ENCODE peak calls at places on chromosomes 4 and X, in eight cellular contexts. C is HCT116, I is brain microvascular endothelial cell, U is endothelial cell, T is RWPE1, M is lower leg skin, N is progenitor cell of endocrine pancreas, X is psoas muscle. J is an unnamed sample.
A peak's percentile ranks its signal among the peaks of the same experiment; 100 is the strongest.

GRCh38 chrX:53223955-53224859 is 800 bp downstream of the KDM5C start:
- DNase-seq in C (peak; percentile 28), I (peak; percentile 33), U (no peak), T (peak; percentile 78), M (peak; percentile 87), N (peak; percentile 11), X (peak; percentile 67), J (peak; percentile 6)

GRCh38 chr4:136687118-136687517 is 845.2 kb downstream of the PCDH18 start:
- DNase-seq in C (no peak), I (no peak), U (no peak), T (no peak), M (no peak), N (no peak), X (no peak), J (no peak)

GRCh38 chr4:151930372-151930771 is 169.6 kb upstream of the GATB start:
- DNase-seq in C (no peak), I (no peak), U (no peak), T (no peak), M (no peak), N (no peak), X (no peak), J (no peak)

GRCh38 chrX:138845791-138846190 is 134.3 kb upstream of the FGF13 start:
- DNase-seq in C (no peak), I (no peak), U (no peak), T (no peak), M (no peak), N (no peak), X (no peak), J (no peak)

GRCh38 chr4:158826057-158826456 is 57.2 kb downstream of the FNIP2 start:
- DNase-seq in C (no peak), I (no peak), U (no peak), T (no peak), M (no peak), N (no peak), X (no peak), J (no peak)

GRCh38 chr4:80492761-80493160 is 157.2 kb downstream of the CFAP299 start:
- DNase-seq in C (no peak), I (no peak), U (no peak), T (no peak), M (no peak), N (no peak), X (no peak), J (peak; percentile 25)

GRCh38 chr4:177596035-177596434 is 153.8 kb upstream of the AGA start:
- DNase-seq in C (peak; percentile 76), I (peak; percentile 79), U (no peak), T (peak; percentile 85), M (peak; percentile 85), N (no peak), X (peak; percentile 53), J (peak; percentile 62)

GRCh38 chrX:42219231-42219630 is 295.9 kb upstream of the CASK start:
- DNase-seq in C (no peak), I (no peak), U (no peak), T (no peak), M (no peak), N (no peak), X (no peak), J (no peak)

GRCh38 chr4:80438016-80438415 is 102.5 kb downstream of the CFAP299 start:
- DNase-seq in C (no peak), I (no peak), U (no peak), T (no peak), M (no peak), N (no peak), X (no peak), J (no peak)

GRCh38 chr4:945274-946102 is 13.2 kb downstream of the TMEM175 start:
- DNase-seq in C (no peak), I (no peak), U (no peak), T (no peak), M (peak; percentile 70), N (peak; percentile 10), X (peak; percentile 32), J (no peak)

GRCh38 chr4:183182873-183183725 is 84.0 kb downstream of the WWC2 start:
- DNase-seq in C (peak; percentile 70), I (peak; percentile 93), U (peak; percentile 50), T (peak; percentile 57), M (no peak), N (no peak), X (no peak), J (peak; percentile 61)

GRCh38 chrX:79161655-79162054 is 17.2 kb downstream of the GPR174 start:
- DNase-seq in C (no peak), I (no peak), U (no peak), T (no peak), M (no peak), N (no peak), X (no peak), J (no peak)

GRCh38 chr4:7388627-7389026 is 46.1 kb downstream of the PSAPL1 start:
- DNase-seq in C (no peak), I (no peak), U (no peak), T (no peak), M (no peak), N (no peak), X (no peak), J (no peak)

GRCh38 chr4:68865178-68865638 is 49.4 kb downstream of the UGT2B10 start:
- DNase-seq in C (no peak), I (no peak), U (no peak), T (no peak), M (no peak), N (no peak), X (no peak), J (peak; percentile 15)

GRCh38 chr4:155541716-155542115 is 124.9 kb upstream of the GUCY1A1 start:
- DNase-seq in C (no peak), I (no peak), U (no peak), T (no peak), M (no peak), N (no peak), X (no peak), J (no peak)

GRCh38 chrX:69133561-69134542 is 31.4 kb downstream of the PJA1 start:
- DNase-seq in C (peak; percentile 72), I (peak; percentile 55), U (peak; percentile 47), T (peak; percentile 46), M (no peak), N (no peak), X (no peak), J (peak; percentile 70)

GRCh38 chr4:36283912-36284465 is 2.6 kb downstream of the DTHD1 start:
- DNase-seq in C (no peak), I (no peak), U (no peak), T (no peak), M (no peak), N (no peak), X (no peak), J (no peak)

GRCh38 chr4:1113311-1114009 is at the start of gene RNF212:
- DNase-seq in C (no peak), I (no peak), U (peak; percentile 32), T (peak; percentile 6), M (peak; percentile 82), N (no peak), X (peak; percentile 49), J (no peak)

GRCh38 chr4:121707344-121707743 is 10.6 kb upstream of the ANXA5 start:
- DNase-seq in C (no peak), I (no peak), U (no peak), T (no peak), M (no peak), N (no peak), X (no peak), J (no peak)

GRCh38 chr4:24771241-24771640 is 24.1 kb upstream of the SOD3 start:
- DNase-seq in C (no peak), I (no peak), U (no peak), T (no peak), M (no peak), N (no peak), X (no peak), J (no peak)

GRCh38 chr4:24770111-24770584 is 25.2 kb upstream of the SOD3 start:
- DNase-seq in C (peak; percentile 33), I (peak; percentile 95), U (no peak), T (peak; percentile 48), M (no peak), N (no peak), X (no peak), J (peak; percentile 53)

GRCh38 chr4:24768006-24768405 is 27.4 kb upstream of the SOD3 start:
- DNase-seq in C (no peak), I (no peak), U (no peak), T (no peak), M (no peak), N (no peak), X (no peak), J (no peak)

GRCh38 chr4:24765331-24765990 is 29.9 kb upstream of the SOD3 start:
- DNase-seq in C (no peak), I (no peak), U (no peak), T (no peak), M (no peak), N (no peak), X (peak; percentile 50), J (no peak)

DNA sequence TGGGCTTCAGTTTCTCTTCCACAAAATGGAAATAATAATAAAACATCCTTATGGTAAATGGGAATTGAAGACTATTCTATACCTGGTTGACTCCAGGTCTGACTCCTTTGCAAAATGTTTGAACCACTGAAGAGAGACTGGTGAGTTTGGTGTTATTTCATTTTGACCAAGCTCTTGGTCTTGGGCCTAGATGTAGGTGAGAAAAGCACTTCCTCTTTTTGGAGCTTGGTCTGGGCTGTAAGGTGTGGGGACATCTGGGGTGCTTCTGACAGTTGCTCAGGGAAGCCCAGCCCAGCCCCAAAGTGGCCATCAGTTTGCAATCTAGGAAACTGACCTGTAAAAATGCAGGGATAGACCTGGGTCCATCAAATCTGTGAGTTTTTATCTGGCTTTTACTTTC is 26.8 kb upstream of the SOD3 start:
- DNase-seq in C (no peak), I (no peak), U (no peak), T (no peak), M (no peak), N (no peak), X (no peak), J (no peak)
- TF ChIP-seq CTCF in C (no peak), I (no peak), U (no peak), T (no peak), M (no peak), N (no peak), X (no peak), J (no peak)

GRCh38 chr4:54566608-54567007 is 91.1 kb upstream of the KIT start:
- DNase-seq in C (no peak), I (no peak), U (no peak), T (no peak), M (peak; percentile 68), N (no peak), X (no peak), J (no peak)
- TF ChIP-seq CTCF in C (no peak), I (no peak), U (no peak), T (no peak), M (no peak), N (no peak), X (no peak), J (no peak)

DNA sequence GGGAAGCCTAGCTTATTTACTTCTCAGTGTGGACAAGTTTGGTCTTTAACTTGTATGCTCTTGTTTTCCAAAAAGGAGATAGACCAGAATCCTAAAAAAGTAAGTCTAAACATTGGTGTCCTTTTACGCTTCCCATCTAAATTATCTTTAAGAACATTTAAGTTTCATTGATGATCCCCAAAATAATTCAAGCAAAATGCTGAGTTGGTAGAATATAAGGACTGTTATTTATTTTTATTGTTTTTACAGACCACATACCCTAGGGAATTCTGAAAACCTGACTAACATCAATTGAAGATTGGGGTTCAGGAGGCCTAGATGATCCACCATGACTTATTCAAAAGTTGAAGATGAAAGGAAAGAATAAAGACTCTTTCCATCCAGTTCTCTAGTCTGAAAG is 653.0 kb downstream of the CCSER1 start:
- DNase-seq in C (no peak), I (no peak), U (no peak), T (no peak), M (no peak), N (no peak), X (no peak), J (no peak)
- TF ChIP-seq CTCF in C (no peak), I (no peak), U (no peak), T (no peak), M (no peak), N (no peak), X (no peak), J (no peak)

GRCh38 chr4:117134386-117134785 is 49.0 kb upstream of the TRAM1L1 start:
- DNase-seq in C (peak; percentile 67), I (peak; percentile 85), U (no peak), T (peak; percentile 15), M (no peak), N (no peak), X (no peak), J (peak; percentile 41)
- TF ChIP-seq CTCF in C (peak; percentile 73), I (peak; percentile 71), U (peak; percentile 63), T (peak; percentile 44), M (no peak), N (peak; percentile 67), X (no peak), J (peak; percentile 45)